ENCODE peak calls at places on chromosome 6, in five cellular contexts. M is psoas muscle, C is tibial artery, G is Peyer's patch, I is pancreas. X is an unnamed sample.
A peak's percentile ranks its signal among the peaks of the same experiment; 100 is the strongest.

GRCh38 chr6:166946125-166946524 is 10.2 kb downstream of the RNASET2 start:
- DNase-seq in G (no peak), I (no peak), M (no peak), C (no peak), X (no peak)

GRCh38 chr6:160788806-160789205 is 86.8 kb downstream of the PLG start:
- DNase-seq in G (no peak), M (no peak), I (no peak), C (no peak), X (no peak)

GRCh38 chr6:156427345-156427744 is 349.8 kb upstream of the ARID1B start:
- DNase-seq in I (no peak), G (no peak), C (peak; percentile 73), M (no peak), X (peak; percentile 38)

GRCh38 chr6:73798592-73798991 is 102.6 kb downstream of the CD109 start:
- DNase-seq in C (peak; percentile 75), I (no peak), M (no peak), G (no peak), X (no peak)

GRCh38 chr6:56370591-56371198 is 123.3 kb upstream of the COL21A1 start:
- DNase-seq in G (peak; percentile 24), C (peak; percentile 56), I (no peak), M (no peak), X (peak; percentile 39)

GRCh38 chr6:1622851-1623768 is 13.4 kb downstream of the FOXC1 start:
- DNase-seq in G (no peak), I (no peak), M (peak; percentile 34), C (no peak), X (no peak)

GRCh38 chr6:152124432-152125074 is 317.1 kb downstream of the ESR1 start:
- DNase-seq in I (no peak), G (no peak), M (no peak), C (no peak), X (no peak)

GRCh38 chr6:43120938-43121913 is 45.1 kb downstream of the PTK7 start:
- DNase-seq in G (no peak), C (peak; percentile 88), I (no peak), M (peak; percentile 86), X (peak; percentile 67)

GRCh38 chr6:28167068-28167467 is 25.4 kb downstream of the ZKSCAN8 start:
- DNase-seq in I (no peak), M (no peak), G (no peak), C (no peak), X (no peak)

GRCh38 chr6:13383280-13384163 is 55.2 kb upstream of the TBC1D7 start:
- DNase-seq in I (peak; percentile 32), M (no peak), C (no peak), G (no peak), X (no peak)

GRCh38 chr6:140592877-140593276 is 1218.4 kb upstream of the CITED2 start:
- DNase-seq in I (no peak), G (no peak), M (no peak), C (no peak), X (no peak)
- H3K9me3 ChIP-seq in I (no peaks in the 10 kb centered on the region), G (no peaks in the 10 kb centered on the region), M (no peaks in the 10 kb centered on the region), C (no peaks in the 10 kb centered on the region), X (peaks cover 2% of the 10 kb centered on the region)

GRCh38 chr6:128487055-128487454 is 33.3 kb downstream of the PTPRK start:
- DNase-seq in I (no peak), M (no peak), C (no peak), G (no peak), X (no peak)
- TF ChIP-seq CTCF in I (peak; percentile 14), M (no peak), C (no peak), G (no peak), X (no peak)

GRCh38 chr6:35831257-35832007 is 26.3 kb downstream of the LHFPL5 start:
- DNase-seq in G (no peak), C (no peak), I (no peak), M (no peak), X (no peak)
- H3K9me3 ChIP-seq in G (no peaks in the 10 kb centered on the region), C (no peaks in the 10 kb centered on the region), I (no peaks in the 10 kb centered on the region), M (no peaks in the 10 kb centered on the region), X (no peaks in the 10 kb centered on the region)

DNA sequence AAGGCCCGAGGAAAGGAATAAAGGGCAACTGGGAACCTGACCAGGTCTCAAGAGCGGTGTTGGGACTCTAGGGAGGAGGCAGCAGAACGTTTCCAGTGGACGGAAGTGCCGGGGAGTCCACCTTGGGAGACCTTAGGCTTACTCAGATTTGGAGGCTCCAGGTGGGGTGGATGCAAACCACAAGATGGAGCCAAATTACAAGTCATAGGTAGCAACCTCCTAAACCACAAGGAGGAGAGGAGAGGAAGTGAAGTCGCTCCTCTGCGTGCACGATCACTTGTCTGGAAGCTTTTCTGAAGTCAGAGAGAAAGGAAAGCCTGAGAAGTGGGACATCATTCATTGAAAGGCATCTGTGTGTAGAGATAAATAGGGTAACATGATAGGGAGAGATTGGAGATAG is 9.3 kb downstream of the HLA-DOA start:
- DNase-seq in I (no peak), C (no peak), M (no peak), G (peak; percentile 41), X (no peak)
- TF ChIP-seq CTCF in I (no peak), C (no peak), M (no peak), G (peak; percentile 12), X (no peak)

GRCh38 chr6:356828-357251 is 34.7 kb upstream of the IRF4 start:
- DNase-seq in I (no peak), G (peak; percentile 67), C (peak; percentile 73), M (no peak), X (no peak)

GRCh38 chr6:353642-354614 is 37.6 kb upstream of the IRF4 start:
- DNase-seq in M (no peak), I (no peak), G (no peak), C (no peak), X (no peak)

GRCh38 chr6:354631-355280 is 36.8 kb upstream of the IRF4 start:
- DNase-seq in G (no peak), I (no peak), C (no peak), M (no peak), X (no peak)

GRCh38 chr6:355809-356208 is 35.7 kb upstream of the IRF4 start:
- DNase-seq in G (no peak), C (no peak), I (no peak), M (no peak), X (no peak)

DNA sequence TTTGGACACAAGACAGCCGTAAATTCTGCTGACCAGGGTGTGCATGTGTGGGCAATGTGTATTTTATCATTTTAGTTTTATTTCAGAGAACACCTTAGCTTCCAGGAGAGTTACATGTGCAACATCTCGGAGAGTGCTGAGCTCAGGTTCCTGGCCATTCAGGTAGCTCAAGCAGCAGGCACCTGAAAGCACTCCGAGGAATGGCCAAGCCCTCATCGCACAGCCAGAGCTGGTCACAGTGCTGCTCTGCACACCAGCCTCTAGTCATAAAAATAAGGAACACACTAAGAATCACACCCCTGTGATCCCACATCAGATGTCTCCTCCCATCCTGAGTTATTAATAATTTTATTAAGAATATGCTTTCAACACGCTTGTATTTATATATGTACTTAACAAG is 36.2 kb upstream of the IRF4 start:
- DNase-seq in G (no peak), I (no peak), C (no peak), M (no peak), X (no peak)
- H3K9me3 ChIP-seq in G (no peaks in the 10 kb centered on the region), I (no peaks in the 10 kb centered on the region), C (no peaks in the 10 kb centered on the region), M (no peaks in the 10 kb centered on the region), X (no peaks in the 10 kb centered on the region)

GRCh38 chr6:15310680-15311079 is 64.8 kb downstream of the JARID2 start:
- DNase-seq in C (no peak), I (no peak), M (no peak), G (no peak), X (no peak)
- TF ChIP-seq CTCF in C (no peak), I (no peak), M (no peak), G (no peak), X (no peak)

DNA sequence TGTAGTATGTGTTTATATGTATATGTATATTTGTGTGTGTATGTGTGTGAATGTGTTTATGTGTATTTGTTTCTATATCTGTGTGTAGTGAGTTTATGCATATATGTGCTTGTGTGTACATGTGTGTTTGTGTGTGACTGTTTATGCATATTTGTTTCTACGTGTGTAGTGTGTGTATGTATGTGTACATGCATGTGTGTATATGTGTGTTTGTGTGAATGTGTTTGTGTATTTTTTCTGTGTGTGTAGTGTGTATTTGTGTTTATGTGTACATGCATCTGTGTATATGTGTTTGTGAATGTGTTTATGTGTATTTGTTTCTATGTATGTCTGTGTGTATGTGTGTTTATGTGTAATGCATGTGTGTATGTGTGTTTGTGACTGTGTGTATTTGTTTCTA is 12.1 kb upstream of the SMOC2 start:
- DNase-seq in G (no peak), I (no peak), C (no peak), M (no peak), X (no peak)
- H3K9me3 ChIP-seq in G (no peaks in the 10 kb centered on the region), I (no peaks in the 10 kb centered on the region), C (no peaks in the 10 kb centered on the region), M (no peaks in the 10 kb centered on the region), X (no peaks in the 10 kb centered on the region)

GRCh38 chr6:44655368-44656342 is 268.1 kb downstream of the CDC5L start:
- DNase-seq in C (peak; percentile 94), M (peak; percentile 90), G (peak; percentile 57), I (peak; percentile 28), X (peak; percentile 40)
- TF ChIP-seq CTCF in C (peak; percentile 90), M (peak; percentile 88), G (peak; percentile 83), I (peak; percentile 82), X (peak; percentile 86)

DNA sequence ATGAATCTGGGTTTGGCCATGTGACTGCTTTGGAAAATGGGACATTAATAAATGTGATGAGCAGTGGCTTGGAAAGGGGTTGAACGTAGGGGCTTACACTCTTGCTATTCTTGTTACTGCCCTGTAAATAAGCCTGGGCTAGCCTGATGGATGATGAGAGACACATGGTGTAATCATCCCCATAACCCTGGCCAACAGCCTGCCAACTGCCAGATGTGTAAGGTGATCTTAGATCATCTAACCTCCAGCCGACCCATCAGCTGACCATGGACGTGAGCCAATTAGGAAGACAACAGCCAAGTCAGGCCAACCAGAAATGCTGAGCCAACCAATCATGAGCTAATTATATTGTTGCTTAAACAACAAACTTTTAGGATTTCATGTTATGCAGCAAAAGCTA is 25.2 kb downstream of the FBXO30 start:
- DNase-seq in I (no peak), G (no peak), M (peak; percentile 80), C (no peak), X (no peak)
- H3K9me3 ChIP-seq in I (no peaks in the 10 kb centered on the region), G (no peaks in the 10 kb centered on the region), M (no peaks in the 10 kb centered on the region), C (peaks cover 13% of the 10 kb centered on the region), X (no peaks in the 10 kb centered on the region)

GRCh38 chr6:33248932-33249731 is 22.5 kb downstream of the VPS52 start:
- DNase-seq in M (peak; percentile 98), C (peak; percentile 98), I (peak; percentile 98), G (peak; percentile 97), X (peak; percentile 94)
- TF ChIP-seq CTCF in M (no peak), C (no peak), I (no peak), G (no peak), X (no peak)